ENCODE peak calls at places on chromosomes 13 and 19, in eight cellular contexts. E is endothelial cell of umbilical vein; O is CD8-positive, alpha-beta T cell; L is IMR-90; S is thyroid gland; Y is CD4-positive, alpha-beta T cell; C is H1; U is suprapubic skin. N is an unnamed sample. For H3K9me3, the result is how much of the 10 kb centered on the place peaks cover.

GRCh38 chr13:69948016-69948415 is 159.6 kb upstream of the ATXN8OS start:
- DNase-seq in E (peak), O (no peak), L (no peak), S (no peak), Y (no peak), C (no peak), U (no peak), N (no peak)

GRCh38 chr19:6109947-6110346 is 353 bp downstream of the RFX2 start:
- DNase-seq in E (no peak), O (no peak), L (no peak), S (no peak), Y (no peak), C (no peak), U (peak), N (no peak)

GRCh38 chr19:4352701-4353121 is 9.3 kb downstream of the MPND start:
- DNase-seq in E (peak), O (peak), L (peak), S (peak), Y (peak), C (no peak), U (no peak), N (peak)

GRCh38 chr13:104871456-104871855 is 1664.0 kb downstream of the EFNB2 start:
- DNase-seq in E (no peak), O (no peak), L (no peak), S (no peak), Y (no peak), C (no peak), U (no peak), N (no peak)

GRCh38 chr13:112719556-112719955 is 29.7 kb downstream of the ATP11A start:
- DNase-seq in E (no peak), O (no peak), L (no peak), S (no peak), Y (no peak), C (no peak), U (no peak), N (no peak)

GRCh38 chr13:52665325-52665724 is 12.7 kb downstream of the SUGT1 start:
- DNase-seq in E (peak), O (no peak), L (peak), S (no peak), Y (no peak), C (no peak), U (no peak), N (no peak)

GRCh38 chr19:40687525-40688016 is 2.9 kb downstream of the NUMBL start:
- DNase-seq in E (no peak), O (no peak), L (peak), S (peak), Y (no peak), C (no peak), U (peak), N (no peak)

GRCh38 chr13:25768726-25769270 is 283.0 kb downstream of the SHISA2 start:
- DNase-seq in E (no peak), O (no peak), L (no peak), S (no peak), Y (no peak), C (no peak), U (no peak), N (no peak)

GRCh38 chr13:112586334-112586733 is 1.6 kb downstream of the TUBGCP3 start:
- DNase-seq in E (no peak), O (no peak), L (no peak), S (no peak), Y (no peak), C (no peak), U (no peak), N (no peak)

GRCh38 chr19:45009625-45010255 is 8.5 kb downstream of the RELB start:
- DNase-seq in E (no peak), O (no peak), L (no peak), S (no peak), Y (no peak), C (no peak), U (no peak), N (no peak)

GRCh38 chr13:71609271-71609670 is 257.7 kb downstream of the DACH1 start:
- DNase-seq in E (no peak), O (no peak), L (peak), S (no peak), Y (no peak), C (no peak), U (no peak), N (no peak)

GRCh38 chr19:20664917-20665781 is 3.8 kb upstream of the ZNF626 start:
- DNase-seq in E (no peak), O (no peak), L (no peak), S (peak), Y (no peak), C (no peak), U (no peak), N (no peak)
- H3K9me3 ChIP-seq in E (under half), O (under half), L (under half), S (under half), Y (under half), C (under half), U (under half), N (under half)

DNA sequence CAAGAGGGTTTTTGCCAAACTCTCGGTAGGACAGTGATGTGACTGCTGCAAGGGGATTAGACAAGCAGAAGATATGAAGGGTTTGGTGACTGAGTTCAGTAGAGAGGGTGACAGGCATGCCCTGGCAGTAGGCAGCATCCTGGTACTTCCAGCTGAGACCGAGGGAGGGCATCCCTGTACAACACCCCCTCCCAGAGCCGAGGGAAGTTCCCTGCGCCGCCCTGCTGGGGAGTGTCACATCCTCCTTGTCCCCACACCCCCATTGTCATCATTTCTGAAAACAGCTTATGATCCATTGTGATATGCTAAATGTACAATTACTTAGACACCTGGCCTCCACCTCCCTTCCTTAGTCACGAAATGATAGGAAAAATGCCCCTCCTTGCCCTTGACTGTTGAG is 14.6 kb downstream of the ZNF544 start:
- DNase-seq in E (no peak), O (no peak), L (no peak), S (no peak), Y (no peak), C (no peak), U (no peak), N (no peak)
- H3K9me3 ChIP-seq in E (under half), O (under half), L (half or more), S (under half), Y (half or more), C (under half), U (half or more), N (under half)

DNA sequence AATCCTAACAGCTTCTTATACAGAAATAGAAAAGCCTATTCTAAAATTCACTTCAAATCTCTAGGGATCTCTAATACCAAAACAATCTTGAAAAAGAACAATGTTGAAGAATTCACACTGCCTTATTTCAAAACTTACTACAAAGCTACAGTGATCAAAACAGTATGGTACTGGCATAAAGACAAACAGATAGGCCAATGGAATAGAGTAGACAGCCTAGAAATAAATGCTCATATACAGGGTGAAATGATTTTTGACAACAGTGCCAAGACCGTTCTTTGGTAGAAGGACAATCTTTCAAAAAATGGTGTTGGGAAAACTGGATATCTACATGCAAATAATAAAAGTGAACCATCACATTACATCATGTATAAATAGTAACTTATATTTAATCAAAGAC is 11.8 kb upstream of the ZNF563 start:
- DNase-seq in E (no peak), O (no peak), L (no peak), S (no peak), Y (no peak), C (no peak), U (no peak), N (no peak)
- H3K9me3 ChIP-seq in E (under half), O (under half), L (under half), S (under half), Y (under half), C (under half), U (under half), N (under half)

GRCh38 chr19:21422244-21422643 is 25.3 kb downstream of the ZNF493 start:
- DNase-seq in E (no peak), O (no peak), L (no peak), S (no peak), Y (no peak), C (no peak), U (no peak), N (no peak)

GRCh38 chr19:21423057-21424041 is 26.4 kb downstream of the ZNF493 start:
- DNase-seq in E (no peak), O (no peak), L (no peak), S (no peak), Y (no peak), C (no peak), U (no peak), N (no peak)
- H3K9me3 ChIP-seq in E (under half), O (under half), L (under half), S (under half), Y (half or more), C (half or more), U (half or more), N (under half)

GRCh38 chr19:36719687-36720556 is 32.5 kb downstream of the ZNF567 start:
- DNase-seq in E (peak), O (no peak), L (no peak), S (no peak), Y (no peak), C (no peak), U (no peak), N (no peak)
- H3K9me3 ChIP-seq in E (under half), O (under half), L (half or more), S (under half), Y (half or more), C (half or more), U (half or more), N (half or more)

GRCh38 chr19:34960940-34961679 is 2.9 kb downstream of the ZNF792 start:
- DNase-seq in E (no peak), O (no peak), L (no peak), S (no peak), Y (no peak), C (no peak), U (no peak), N (no peak)
- H3K9me3 ChIP-seq in E (under half), O (half or more), L (under half), S (under half), Y (half or more), C (under half), U (under half), N (under half)

GRCh38 chr19:33240181-33240771 is 14.6 kb upstream of the SLC7A10 start:
- DNase-seq in E (no peak), O (no peak), L (no peak), S (no peak), Y (no peak), C (no peak), U (no peak), N (no peak)
- H3K9me3 ChIP-seq in E (under half), O (under half), L (under half), S (under half), Y (under half), C (under half), U (under half), N (under half)

GRCh38 chr19:56842421-56842820 is 1.9 kb upstream of the PEG3 start:
- DNase-seq in E (no peak), O (no peak), L (no peak), S (no peak), Y (no peak), C (no peak), U (no peak), N (no peak)

GRCh38 chr19:56841194-56841546 is 644 bp upstream of the PEG3 start:
- DNase-seq in E (no peak), O (no peak), L (no peak), S (no peak), Y (no peak), C (no peak), U (no peak), N (no peak)

GRCh38 chr19:56838930-56839664 is 1.4 kb downstream of the PEG3 start:
- DNase-seq in E (peak), O (peak), L (no peak), S (peak), Y (no peak), C (no peak), U (peak), N (peak)

GRCh38 chr19:56839665-56840451 is 668 bp downstream of the PEG3 start:
- DNase-seq in E (peak), O (peak), L (no peak), S (peak), Y (no peak), C (no peak), U (peak), N (peak)

GRCh38 chr19:56840452-56841193 is at the start of the genes PEG3 and ZIM2:
- DNase-seq in E (no peak), O (no peak), L (no peak), S (peak), Y (no peak), C (no peak), U (peak), N (no peak)
- H3K9me3 ChIP-seq in E (under half), O (under half), L (under half), S (under half), Y (under half), C (half or more), U (under half), N (under half)

GRCh38 chr19:52397310-52398090 is at the start of gene ZNF528:
- DNase-seq in E (peak), O (peak), L (peak), S (peak), Y (peak), C (peak), U (peak), N (peak)
- H3K9me3 ChIP-seq in E (under half), O (under half), L (under half), S (under half), Y (half or more), C (under half), U (under half), N (under half)